ENCODE peak calls at places on chromosomes 13 and 19, in six cellular contexts. One of them, this sample, is unnamed.

GRCh38 chr19:32599736-32600157 is 18.8 kb downstream of the PDCD5 start:
- DNase-seq in activated CD4-positive, alpha-beta T cell treated with anti-CD3 and anti-CD28 coated beads for 4 hours: peak
- DNase-seq in AG09319: peak
- DNase-seq in upper lobe of right lung: no peak
- DNase-seq in substantia nigra: no peak
- DNase-seq in midbrain: peak
- DNase-seq in this sample: peak

GRCh38 chr19:13024958-13025653 is 29.8 kb downstream of the NFIX start:
- DNase-seq in activated CD4-positive, alpha-beta T cell treated with anti-CD3 and anti-CD28 coated beads for 4 hours: no peak
- DNase-seq in AG09319: no peak
- DNase-seq in upper lobe of right lung: peak
- DNase-seq in substantia nigra: peak
- DNase-seq in midbrain: no peak
- DNase-seq in this sample: no peak

GRCh38 chr19:19510432-19510831 is 4.9 kb downstream of the TSSK6 start:
- DNase-seq in activated CD4-positive, alpha-beta T cell treated with anti-CD3 and anti-CD28 coated beads for 4 hours: no peak
- DNase-seq in AG09319: no peak
- DNase-seq in upper lobe of right lung: no peak
- DNase-seq in substantia nigra: no peak
- DNase-seq in midbrain: no peak
- DNase-seq in this sample: no peak

GRCh38 chr19:38451629-38452028 is 18.1 kb downstream of the RYR1 start:
- DNase-seq in activated CD4-positive, alpha-beta T cell treated with anti-CD3 and anti-CD28 coated beads for 4 hours: no peak
- DNase-seq in AG09319: no peak
- DNase-seq in upper lobe of right lung: no peak
- DNase-seq in substantia nigra: no peak
- DNase-seq in midbrain: no peak
- DNase-seq in this sample: no peak

GRCh38 chr19:13637664-13638063 is 126.7 kb upstream of the MRI1 start:
- DNase-seq in activated CD4-positive, alpha-beta T cell treated with anti-CD3 and anti-CD28 coated beads for 4 hours: no peak
- DNase-seq in AG09319: no peak
- DNase-seq in upper lobe of right lung: no peak
- DNase-seq in substantia nigra: no peak
- DNase-seq in midbrain: no peak
- DNase-seq in this sample: no peak

GRCh38 chr13:112870737-112871287 is 98.2 kb upstream of the MCF2L start:
- DNase-seq in activated CD4-positive, alpha-beta T cell treated with anti-CD3 and anti-CD28 coated beads for 4 hours: no peak
- DNase-seq in AG09319: no peak
- DNase-seq in upper lobe of right lung: no peak
- DNase-seq in substantia nigra: no peak
- DNase-seq in midbrain: no peak
- DNase-seq in this sample: no peak

GRCh38 chr19:15452111-15453047 is 2.6 kb upstream of the WIZ start:
- DNase-seq in activated CD4-positive, alpha-beta T cell treated with anti-CD3 and anti-CD28 coated beads for 4 hours: no peak
- DNase-seq in AG09319: peak
- DNase-seq in upper lobe of right lung: peak
- DNase-seq in substantia nigra: no peak
- DNase-seq in midbrain: peak
- DNase-seq in this sample: no peak

GRCh38 chr13:33799950-33800592 is 17.9 kb upstream of the RFC3 start:
- DNase-seq in activated CD4-positive, alpha-beta T cell treated with anti-CD3 and anti-CD28 coated beads for 4 hours: no peak
- DNase-seq in AG09319: no peak
- DNase-seq in upper lobe of right lung: no peak
- DNase-seq in substantia nigra: no peak
- DNase-seq in midbrain: peak
- DNase-seq in this sample: peak

GRCh38 chr13:105773887-105774538 is 761.4 kb downstream of the EFNB2 start:
- DNase-seq in activated CD4-positive, alpha-beta T cell treated with anti-CD3 and anti-CD28 coated beads for 4 hours: no peak
- DNase-seq in AG09319: no peak
- DNase-seq in upper lobe of right lung: no peak
- DNase-seq in substantia nigra: no peak
- DNase-seq in midbrain: no peak
- DNase-seq in this sample: no peak

GRCh38 chr19:15780595-15781418 is 6.7 kb upstream of the OR10H5 start:
- DNase-seq in activated CD4-positive, alpha-beta T cell treated with anti-CD3 and anti-CD28 coated beads for 4 hours: no peak
- DNase-seq in AG09319: no peak
- DNase-seq in upper lobe of right lung: no peak
- DNase-seq in substantia nigra: no peak
- DNase-seq in midbrain: peak
- DNase-seq in this sample: no peak

GRCh38 chr13:47869780-47870179 is 131.3 kb downstream of the SUCLA2 start:
- DNase-seq in activated CD4-positive, alpha-beta T cell treated with anti-CD3 and anti-CD28 coated beads for 4 hours: no peak
- DNase-seq in AG09319: no peak
- DNase-seq in upper lobe of right lung: no peak
- DNase-seq in substantia nigra: no peak
- DNase-seq in midbrain: no peak
- DNase-seq in this sample: no peak

GRCh38 chr19:31297991-31298390 is 51.2 kb downstream of the TSHZ3 start:
- DNase-seq in activated CD4-positive, alpha-beta T cell treated with anti-CD3 and anti-CD28 coated beads for 4 hours: no peak
- DNase-seq in AG09319: no peak
- DNase-seq in upper lobe of right lung: peak
- DNase-seq in substantia nigra: no peak
- DNase-seq in midbrain: no peak
- DNase-seq in this sample: no peak

GRCh38 chr13:45142440-45143345 is 22.4 kb downstream of the GTF2F2 start:
- DNase-seq in activated CD4-positive, alpha-beta T cell treated with anti-CD3 and anti-CD28 coated beads for 4 hours: no peak
- DNase-seq in AG09319: no peak
- DNase-seq in upper lobe of right lung: no peak
- DNase-seq in substantia nigra: no peak
- DNase-seq in midbrain: peak
- DNase-seq in this sample: no peak

GRCh38 chr19:55702131-55702627 is 27.2 kb downstream of the EPN1 start:
- DNase-seq in activated CD4-positive, alpha-beta T cell treated with anti-CD3 and anti-CD28 coated beads for 4 hours: no peak
- DNase-seq in AG09319: no peak
- DNase-seq in upper lobe of right lung: peak
- DNase-seq in substantia nigra: no peak
- DNase-seq in midbrain: no peak
- DNase-seq in this sample: no peak

GRCh38 chr19:40348961-40349507 is 539 bp downstream of the PLD3 start:
- DNase-seq in activated CD4-positive, alpha-beta T cell treated with anti-CD3 and anti-CD28 coated beads for 4 hours: no peak
- DNase-seq in AG09319: peak
- DNase-seq in upper lobe of right lung: no peak
- DNase-seq in substantia nigra: no peak
- DNase-seq in midbrain: no peak
- DNase-seq in this sample: no peak

GRCh38 chr19:19278315-19278714 is 5.2 kb upstream of the TM6SF2 start:
- DNase-seq in activated CD4-positive, alpha-beta T cell treated with anti-CD3 and anti-CD28 coated beads for 4 hours: no peak
- DNase-seq in AG09319: no peak
- DNase-seq in upper lobe of right lung: no peak
- DNase-seq in substantia nigra: no peak
- DNase-seq in midbrain: no peak
- DNase-seq in this sample: no peak

GRCh38 chr19:55463583-55464031 is 944 bp downstream of the C19orf85 start:
- DNase-seq in activated CD4-positive, alpha-beta T cell treated with anti-CD3 and anti-CD28 coated beads for 4 hours: no peak
- DNase-seq in AG09319: no peak
- DNase-seq in upper lobe of right lung: no peak
- DNase-seq in substantia nigra: no peak
- DNase-seq in midbrain: no peak
- DNase-seq in this sample: no peak

GRCh38 chr19:46766569-46767317 is 20.5 kb upstream of the STRN4 start:
- DNase-seq in activated CD4-positive, alpha-beta T cell treated with anti-CD3 and anti-CD28 coated beads for 4 hours: peak
- DNase-seq in AG09319: no peak
- DNase-seq in upper lobe of right lung: no peak
- DNase-seq in substantia nigra: no peak
- DNase-seq in midbrain: no peak
- DNase-seq in this sample: peak

GRCh38 chr13:32881792-32882175 is 134.4 kb upstream of the KL start:
- DNase-seq in activated CD4-positive, alpha-beta T cell treated with anti-CD3 and anti-CD28 coated beads for 4 hours: no peak
- DNase-seq in AG09319: no peak
- DNase-seq in upper lobe of right lung: no peak
- DNase-seq in substantia nigra: no peak
- DNase-seq in midbrain: no peak
- DNase-seq in this sample: no peak

GRCh38 chr19:8145969-8146368 is 3.4 kb downstream of the FBN3 start:
- DNase-seq in activated CD4-positive, alpha-beta T cell treated with anti-CD3 and anti-CD28 coated beads for 4 hours: no peak
- DNase-seq in AG09319: no peak
- DNase-seq in upper lobe of right lung: peak
- DNase-seq in substantia nigra: no peak
- DNase-seq in midbrain: no peak
- DNase-seq in this sample: no peak

GRCh38 chr19:40165362-40165937 is 25.8 kb upstream of the MAP3K10 start:
- DNase-seq in activated CD4-positive, alpha-beta T cell treated with anti-CD3 and anti-CD28 coated beads for 4 hours: peak
- DNase-seq in AG09319: no peak
- DNase-seq in upper lobe of right lung: peak
- DNase-seq in substantia nigra: peak
- DNase-seq in midbrain: peak
- DNase-seq in this sample: peak

GRCh38 chr13:98466634-98467236 is 110.2 kb downstream of the STK24 start:
- DNase-seq in activated CD4-positive, alpha-beta T cell treated with anti-CD3 and anti-CD28 coated beads for 4 hours: peak
- DNase-seq in AG09319: no peak
- DNase-seq in upper lobe of right lung: no peak
- DNase-seq in substantia nigra: no peak
- DNase-seq in midbrain: no peak
- DNase-seq in this sample: no peak

GRCh38 chr13:28047784-28048388 is 52.5 kb downstream of the FLT3 start:
- DNase-seq in activated CD4-positive, alpha-beta T cell treated with anti-CD3 and anti-CD28 coated beads for 4 hours: no peak
- DNase-seq in AG09319: no peak
- DNase-seq in upper lobe of right lung: no peak
- DNase-seq in substantia nigra: no peak
- DNase-seq in midbrain: no peak
- DNase-seq in this sample: no peak

GRCh38 chr19:31220540-31220939 is 128.7 kb downstream of the TSHZ3 start:
- DNase-seq in activated CD4-positive, alpha-beta T cell treated with anti-CD3 and anti-CD28 coated beads for 4 hours: peak
- DNase-seq in AG09319: no peak
- DNase-seq in upper lobe of right lung: no peak
- DNase-seq in substantia nigra: no peak
- DNase-seq in midbrain: no peak
- DNase-seq in this sample: peak

GRCh38 chr19:13089857-13090507 is 12.7 kb downstream of the LYL1 start:
- DNase-seq in activated CD4-positive, alpha-beta T cell treated with anti-CD3 and anti-CD28 coated beads for 4 hours: no peak
- DNase-seq in AG09319: no peak
- DNase-seq in upper lobe of right lung: no peak
- DNase-seq in substantia nigra: no peak
- DNase-seq in midbrain: no peak
- DNase-seq in this sample: no peak

GRCh38 chr19:46818812-46819211 is 30.4 kb upstream of the SLC1A5 start:
- DNase-seq in activated CD4-positive, alpha-beta T cell treated with anti-CD3 and anti-CD28 coated beads for 4 hours: no peak
- DNase-seq in AG09319: no peak
- DNase-seq in upper lobe of right lung: no peak
- DNase-seq in substantia nigra: no peak
- DNase-seq in midbrain: no peak
- DNase-seq in this sample: peak

GRCh38 chr19:15122331-15123030 is 15.3 kb downstream of the SYDE1 start:
- DNase-seq in activated CD4-positive, alpha-beta T cell treated with anti-CD3 and anti-CD28 coated beads for 4 hours: no peak
- DNase-seq in AG09319: no peak
- DNase-seq in upper lobe of right lung: no peak
- DNase-seq in substantia nigra: no peak
- DNase-seq in midbrain: no peak
- DNase-seq in this sample: no peak

GRCh38 chr13:48749144-48749543 is 95.4 kb downstream of the CYSLTR2 start:
- DNase-seq in activated CD4-positive, alpha-beta T cell treated with anti-CD3 and anti-CD28 coated beads for 4 hours: no peak
- DNase-seq in AG09319: no peak
- DNase-seq in upper lobe of right lung: no peak
- DNase-seq in substantia nigra: no peak
- DNase-seq in midbrain: no peak
- DNase-seq in this sample: no peak

GRCh38 chr19:679418-680286 is 3.5 kb downstream of the FSTL3 start:
- DNase-seq in activated CD4-positive, alpha-beta T cell treated with anti-CD3 and anti-CD28 coated beads for 4 hours: no peak
- DNase-seq in AG09319: peak
- DNase-seq in upper lobe of right lung: peak
- DNase-seq in substantia nigra: peak
- DNase-seq in midbrain: peak
- DNase-seq in this sample: no peak

GRCh38 chr19:48638831-48639381 is 1.7 kb upstream of the DBP start:
- DNase-seq in activated CD4-positive, alpha-beta T cell treated with anti-CD3 and anti-CD28 coated beads for 4 hours: no peak
- DNase-seq in AG09319: no peak
- DNase-seq in upper lobe of right lung: peak
- DNase-seq in substantia nigra: no peak
- DNase-seq in midbrain: no peak
- DNase-seq in this sample: no peak

GRCh38 chr19:56110515-56111448 is 10.3 kb downstream of the ZNF787 start:
- DNase-seq in activated CD4-positive, alpha-beta T cell treated with anti-CD3 and anti-CD28 coated beads for 4 hours: no peak
- DNase-seq in AG09319: no peak
- DNase-seq in upper lobe of right lung: no peak
- DNase-seq in substantia nigra: no peak
- DNase-seq in midbrain: no peak
- DNase-seq in this sample: no peak

GRCh38 chr13:64278493-64278892 is 2862.8 kb upstream of the PCDH20 start:
- DNase-seq in activated CD4-positive, alpha-beta T cell treated with anti-CD3 and anti-CD28 coated beads for 4 hours: no peak
- DNase-seq in AG09319: no peak
- DNase-seq in upper lobe of right lung: no peak
- DNase-seq in substantia nigra: no peak
- DNase-seq in midbrain: no peak
- DNase-seq in this sample: no peak

GRCh38 chr13:42373048-42373812 is 101.3 kb downstream of the AKAP11 start:
- DNase-seq in activated CD4-positive, alpha-beta T cell treated with anti-CD3 and anti-CD28 coated beads for 4 hours: no peak
- DNase-seq in AG09319: no peak
- DNase-seq in upper lobe of right lung: no peak
- DNase-seq in substantia nigra: no peak
- DNase-seq in midbrain: no peak
- DNase-seq in this sample: no peak

GRCh38 chr13:43934273-43934672 is 54.6 kb downstream of the LACC1 start:
- DNase-seq in activated CD4-positive, alpha-beta T cell treated with anti-CD3 and anti-CD28 coated beads for 4 hours: no peak
- DNase-seq in AG09319: no peak
- DNase-seq in upper lobe of right lung: no peak
- DNase-seq in substantia nigra: no peak
- DNase-seq in midbrain: no peak
- DNase-seq in this sample: no peak

GRCh38 chr13:71722206-71722605 is 144.8 kb downstream of the DACH1 start:
- DNase-seq in activated CD4-positive, alpha-beta T cell treated with anti-CD3 and anti-CD28 coated beads for 4 hours: no peak
- DNase-seq in AG09319: no peak
- DNase-seq in upper lobe of right lung: no peak
- DNase-seq in substantia nigra: no peak
- DNase-seq in midbrain: no peak
- DNase-seq in this sample: no peak